ENCODE peak calls at places on chromosomes 4 and X, in five cellular contexts. V, P, O, R and Z are unnamed samples.

GRCh38 chrX:132426695-132427281 is 62.0 kb downstream of the MBNL3 start:
- DNase-seq in P (no peak), V (no peak), O (no peak), R (no peak), Z (no peak)

GRCh38 chrX:39975094-39975865 is 122.5 kb downstream of the BCOR start:
- DNase-seq in V (no peak), R (no peak), P (no peak), O (peak), Z (peak)

GRCh38 chr4:73698217-73698616 is 42.2 kb upstream of the CXCL8 start:
- DNase-seq in P (no peak), O (peak), V (no peak), R (no peak), Z (peak)

GRCh38 chrX:14039344-14039743 is 9.7 kb upstream of the GEMIN8 start:
- DNase-seq in V (peak), R (no peak), P (peak), O (no peak), Z (peak)

GRCh38 chr4:57018930-57019329 is 40.2 kb downstream of the POLR2B start:
- DNase-seq in R (no peak), P (no peak), V (no peak), O (no peak), Z (no peak)

GRCh38 chrX:39869846-39870601 is 227.7 kb downstream of the BCOR start:
- DNase-seq in O (no peak), P (no peak), V (no peak), R (no peak), Z (no peak)

GRCh38 chr4:104025251-104025650 is 305.5 kb upstream of the TACR3 start:
- DNase-seq in V (no peak), P (no peak), R (no peak), O (no peak), Z (no peak)

GRCh38 chr4:169628579-169628978 is 8.2 kb downstream of the CLCN3 start:
- DNase-seq in O (no peak), P (no peak), R (no peak), V (no peak), Z (no peak)

GRCh38 chr4:52824603-52825310 is 37.4 kb upstream of the RASL11B start:
- DNase-seq in O (no peak), P (peak), R (no peak), V (no peak), Z (peak)

GRCh38 chrX:69959712-69960111 is 90.0 kb downstream of the AWAT2 start:
- DNase-seq in R (no peak), O (no peak), V (no peak), P (no peak), Z (no peak)

GRCh38 chr4:88062843-88063242 is 55.4 kb downstream of the PKD2 start:
- DNase-seq in V (no peak), R (no peak), P (no peak), O (no peak), Z (no peak)

GRCh38 chr4:185580699-185581098 is 45.4 kb upstream of the PDLIM3 start:
- DNase-seq in O (no peak), R (no peak), P (no peak), V (no peak), Z (no peak)

GRCh38 chr4:91147067-91147466 is 1019.9 kb downstream of the CCSER1 start:
- DNase-seq in V (no peak), R (peak), O (no peak), P (no peak), Z (no peak)

GRCh38 chr4:24495388-24495787 is 89.0 kb downstream of the DHX15 start:
- DNase-seq in O (no peak), P (no peak), V (no peak), R (no peak), Z (no peak)

GRCh38 chr4:24497221-24497620 is 87.1 kb downstream of the DHX15 start:
- DNase-seq in O (no peak), P (no peak), V (no peak), R (no peak), Z (no peak)

DNA sequence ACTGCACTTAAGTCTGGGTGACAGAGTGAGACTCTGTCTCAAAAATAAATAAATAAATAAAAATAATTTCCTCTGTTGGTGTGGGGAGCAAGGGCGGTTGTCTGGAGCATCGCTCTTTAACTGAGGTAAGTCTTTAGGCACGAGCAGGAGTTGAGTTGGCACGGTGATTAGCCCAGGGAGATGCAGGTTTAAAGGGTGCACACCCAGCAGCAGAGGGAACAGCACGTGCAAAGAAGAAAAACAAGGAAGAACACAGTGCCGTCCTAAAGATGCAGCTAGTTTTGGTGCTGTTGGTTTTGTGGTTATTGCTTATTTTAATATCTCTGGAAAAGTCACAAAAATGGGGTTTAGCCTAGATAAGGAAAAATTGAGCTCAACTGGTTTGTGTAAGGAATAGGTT is 87.8 kb downstream of the DHX15 start:
- DNase-seq in P (no peak), R (no peak), O (no peak), V (no peak), Z (no peak)
- TF ChIP-seq POLR2A in P (no peak), R (no peak), O (no peak), V (no peak), Z (no peak)

GRCh38 chr4:117986331-117986730 is 48.0 kb upstream of the NDST3 start:
- DNase-seq in P (no peak), O (no peak), V (no peak), R (no peak), Z (no peak)
- H3K4me3 ChIP-seq in P (no peak), O (no peak), V (no peak), R (no peak), Z (no peak)

GRCh38 chr4:8314691-8315255 is 45.2 kb downstream of the HTRA3 start:
- DNase-seq in R (peak), P (no peak), V (peak), O (no peak), Z (no peak)
- H3K27ac ChIP-seq in R (no peak), P (no peak), V (no peak), O (no peak), Z (peak)

GRCh38 chrX:318739-319578 is at the start of gene GTPBP6:
- DNase-seq in O (peak), P (peak), R (peak), V (peak), Z (peak)
- TF ChIP-seq POLR2A in O (no peak), P (peak), R (peak), V (peak), Z (no peak)

GRCh38 chr4:15938640-15939039 is at the start of gene FGFBP1:
- DNase-seq in V (no peak), R (no peak), O (no peak), P (no peak), Z (no peak)

GRCh38 chr4:15936495-15936894 is 2.0 kb downstream of the FGFBP1 start:
- DNase-seq in O (no peak), V (no peak), R (no peak), P (no peak), Z (peak)

GRCh38 chr4:15934259-15934658 is 4.3 kb downstream of the FGFBP1 start:
- DNase-seq in O (no peak), V (no peak), R (no peak), P (no peak), Z (no peak)

GRCh38 chr4:15935504-15936392 is 2.8 kb downstream of the FGFBP1 start:
- DNase-seq in O (no peak), V (no peak), R (no peak), P (no peak), Z (no peak)

DNA sequence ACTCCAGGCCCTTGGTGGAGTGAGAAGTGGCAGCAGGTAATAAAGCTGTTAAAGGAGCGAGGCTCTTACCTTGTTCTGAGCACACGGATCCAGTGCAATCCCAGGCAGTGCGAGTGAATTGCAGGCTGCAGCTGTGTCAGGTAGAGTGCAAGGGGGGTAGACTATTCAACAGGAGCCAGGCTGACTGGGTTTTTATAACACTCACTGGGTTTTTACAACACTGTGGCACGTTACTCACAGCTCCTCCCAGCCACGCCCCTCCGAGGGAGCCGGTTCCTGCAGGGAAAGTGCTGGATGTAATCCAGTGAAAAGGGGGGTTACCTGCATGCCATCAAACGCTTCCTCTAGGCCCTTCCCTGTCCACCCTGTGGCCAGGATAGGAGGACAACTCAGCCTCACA is 358 bp downstream of the FGFBP1 start:
- DNase-seq in O (no peak), V (no peak), P (no peak), R (no peak), Z (peak)
- H3K4me3 ChIP-seq in O (no peak), V (no peak), P (no peak), R (no peak), Z (no peak)